ENCODE peak calls at places on chromosomes 6 and 20, in nine cellular contexts. W, R, K, E, S, M, N, B and I are unnamed samples.

GRCh38 chr6:23213193-23213592 is 643.8 kb downstream of the HDGFL1 start:
- DNase-seq in W (no peak), R (peak; percentile 11), M (no peak), B (peak; percentile 41), K (no peak), E (no peak), N (no peak), S (no peak), I (no peak)

GRCh38 chr6:71288228-71289038 is at the start of gene OGFRL1:
- DNase-seq in N (peak; percentile 70), E (peak; percentile 58), B (peak; percentile 66), R (peak; percentile 66), M (peak; percentile 66), W (peak; percentile 72), K (peak; percentile 86), S (peak; percentile 91), I (peak; percentile 63)

GRCh38 chr6:142087950-142088857 is 44.5 kb upstream of the GJE1 start:
- DNase-seq in M (no peak), E (no peak), K (no peak), S (no peak), B (no peak), W (no peak), N (no peak), R (no peak), I (peak; percentile 37)

GRCh38 chr6:35874721-35875120 is 46.2 kb downstream of the SRPK1 start:
- DNase-seq in N (no peak), R (no peak), K (no peak), S (no peak), M (no peak), B (no peak), W (no peak), E (no peak), I (no peak)

GRCh38 chr6:1735239-1735803 is 125.6 kb downstream of the FOXC1 start:
- DNase-seq in N (no peak), W (no peak), R (no peak), E (no peak), B (no peak), S (no peak), M (peak; percentile 31), K (peak; percentile 13), I (no peak)

GRCh38 chr6:3438190-3439167 is 18.4 kb downstream of the SLC22A23 start:
- DNase-seq in M (peak; percentile 42), W (no peak), E (no peak), S (no peak), K (no peak), N (no peak), B (peak; percentile 90), R (peak; percentile 92), I (no peak)

GRCh38 chr20:5636127-5636520 is 114.1 kb upstream of the SHLD1 start:
- DNase-seq in W (no peak), K (no peak), B (no peak), N (no peak), M (no peak), R (no peak), S (no peak), E (no peak), I (no peak)

GRCh38 chr20:59581983-59582679 is 22.2 kb upstream of the PHACTR3 start:
- DNase-seq in W (no peak), M (no peak), E (no peak), N (no peak), B (no peak), S (no peak), K (no peak), R (no peak), I (no peak)

GRCh38 chr6:38259736-38260135 is 380.0 kb downstream of the BTBD9 start:
- DNase-seq in S (no peak), M (no peak), K (no peak), B (peak; percentile 87), W (no peak), R (peak; percentile 68), E (no peak), N (no peak), I (no peak)

GRCh38 chr6:122803056-122803695 is 14.1 kb downstream of the SMPDL3A start:
- DNase-seq in B (peak; percentile 63), M (no peak), W (no peak), R (no peak), K (no peak), N (no peak), E (no peak), S (no peak), I (no peak)

GRCh38 chr20:59082077-59082740 is 39.6 kb upstream of the PRELID3B start:
- DNase-seq in E (no peak), R (no peak), S (no peak), M (no peak), N (no peak), B (peak; percentile 68), W (no peak), K (no peak), I (no peak)

GRCh38 chr6:141677598-141678211 is 455.0 kb upstream of the GJE1 start:
- DNase-seq in B (peak; percentile 11), E (no peak), K (peak; percentile 8), R (peak; percentile 57), W (no peak), M (no peak), N (peak; percentile 12), S (no peak), I (no peak)

GRCh38 chr20:5191829-5192569 is 65.2 kb downstream of the CDS2 start:
- DNase-seq in M (peak; percentile 43), N (peak; percentile 25), S (no peak), W (no peak), R (peak; percentile 77), K (peak; percentile 8), E (no peak), B (peak; percentile 67), I (peak; percentile 58)

GRCh38 chr6:43011207-43011606 is 2.5 kb downstream of the MEA1 start:
- DNase-seq in B (no peak), K (no peak), W (no peak), M (no peak), R (no peak), N (no peak), E (no peak), S (no peak), I (peak; percentile 41)

GRCh38 chr20:44598413-44599290 is 16.3 kb downstream of the PKIG start:
- DNase-seq in R (no peak), W (no peak), S (no peak), K (no peak), N (no peak), E (no peak), M (no peak), B (no peak), I (no peak)

GRCh38 chr6:46655803-46656202 is 3.0 kb downstream of the SLC25A27 start:
- DNase-seq in R (no peak), S (no peak), K (peak; percentile 15), E (peak; percentile 14), N (peak; percentile 66), W (peak; percentile 69), M (peak; percentile 34), B (no peak), I (peak; percentile 81)
- TF ChIP-seq CTCF in R (peak; percentile 47), S (no peak), K (peak; percentile 33), E (peak; percentile 64), N (peak; percentile 61), W (peak; percentile 87), M (peak; percentile 23), B (peak; percentile 37), I (peak; percentile 83)

DNA sequence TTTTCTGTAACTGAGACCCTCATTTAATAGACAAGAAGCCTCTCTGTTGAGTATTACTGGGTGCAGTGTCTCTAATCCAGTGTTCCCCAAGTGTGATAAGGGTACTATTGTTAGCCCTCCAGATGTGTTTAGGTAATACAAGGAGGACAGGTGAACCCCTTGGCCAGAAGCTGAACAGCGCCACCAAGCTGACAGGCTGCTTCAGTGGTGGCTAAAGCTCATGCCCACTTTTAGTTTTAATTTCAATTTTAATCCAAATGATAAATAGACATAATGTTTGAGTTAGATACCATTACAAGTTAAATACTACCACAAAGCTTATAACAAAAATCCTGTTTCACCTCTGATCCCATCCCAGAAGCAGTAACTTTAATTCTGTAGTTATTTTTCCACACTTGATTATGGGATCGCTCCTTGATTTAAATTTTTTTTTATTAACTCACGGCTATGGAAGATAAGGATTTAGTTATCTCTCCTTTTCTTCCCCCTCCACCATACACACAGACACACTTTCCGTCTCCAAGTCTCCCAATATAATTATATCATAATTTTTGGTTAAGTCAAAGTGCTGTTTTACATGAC is 8.3 kb upstream of the STK35 start:
- DNase-seq in B (no peak), M (no peak), K (peak; percentile 42), N (peak; percentile 33), R (no peak), S (peak; percentile 31), W (peak; percentile 58), E (peak; percentile 19), I (peak; percentile 59)
- TF ChIP-seq CTCF in B (peak; percentile 44), M (peak; percentile 33), K (peak; percentile 46), N (peak; percentile 57), R (peak; percentile 58), S (peak; percentile 57), W (peak; percentile 89), E (peak; percentile 82), I (peak; percentile 95)

GRCh38 chr20:1720226-1720625 is 62.6 kb upstream of the SIRPG start:
- DNase-seq in W (no peak), K (no peak), E (no peak), S (no peak), M (no peak), R (no peak), B (no peak), N (no peak), I (no peak)

GRCh38 chr20:1718604-1719384 is 61.2 kb upstream of the SIRPG start:
- DNase-seq in S (no peak), K (no peak), B (peak; percentile 90), R (peak; percentile 65), N (no peak), M (no peak), W (no peak), E (no peak), I (no peak)

GRCh38 chr20:1722513-1723050 is 65.0 kb upstream of the SIRPG start:
- DNase-seq in N (no peak), R (no peak), E (no peak), K (no peak), W (no peak), M (no peak), B (no peak), S (no peak), I (no peak)

GRCh38 chr20:1721687-1722512 is 64.3 kb upstream of the SIRPG start:
- DNase-seq in B (no peak), R (no peak), K (no peak), S (peak; percentile 66), E (no peak), W (peak; percentile 60), M (no peak), N (no peak), I (peak; percentile 93)

GRCh38 chr20:1720845-1721475 is 63.4 kb upstream of the SIRPG start:
- DNase-seq in B (no peak), W (no peak), K (no peak), R (no peak), S (no peak), E (no peak), M (no peak), N (no peak), I (no peak)
- TF ChIP-seq CTCF in B (no peak), W (no peak), K (no peak), R (no peak), S (no peak), E (no peak), M (no peak), N (no peak), I (no peak)

DNA sequence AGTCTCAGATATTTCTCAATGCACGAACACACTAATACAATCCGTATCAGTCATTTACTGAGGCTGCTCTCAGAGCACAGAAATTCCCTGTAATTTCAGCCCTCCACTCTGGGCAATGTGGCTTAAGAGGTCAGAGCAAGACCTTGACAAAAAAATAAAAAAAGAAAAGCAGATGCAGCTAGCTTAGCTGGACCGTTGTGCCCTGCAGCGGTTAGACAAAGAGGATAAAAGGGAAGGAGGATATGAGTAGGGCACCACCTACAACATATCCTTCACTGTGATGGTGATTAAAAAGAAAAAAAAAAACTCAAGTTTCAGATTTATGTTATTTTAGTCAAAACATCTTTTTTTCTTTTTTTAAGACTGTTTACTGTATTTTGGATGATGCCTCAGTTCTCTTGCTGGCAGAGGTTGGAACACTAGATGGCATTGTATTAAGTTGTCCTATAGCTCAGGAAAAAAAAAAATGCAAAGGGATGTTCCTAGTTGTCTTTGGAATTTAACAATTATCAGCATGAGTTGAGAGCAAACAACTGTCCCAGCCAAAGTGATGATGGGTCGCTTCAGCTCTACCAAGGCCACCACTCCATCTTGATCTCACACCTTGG is 59.9 kb downstream of the ANKEF1 start:
- DNase-seq in M (no peak), W (no peak), E (no peak), N (no peak), K (no peak), R (peak; percentile 29), B (peak; percentile 28), S (no peak), I (no peak)
- TF ChIP-seq CTCF in M (no peak), W (no peak), E (no peak), N (no peak), K (no peak), R (peak; percentile 31), B (peak; percentile 42), S (no peak), I (peak; percentile 24)